ENCODE peak calls at places on chromosomes 7 and 10, in seven cellular contexts. D is mammary epithelial cell, L is HCT116, J is endothelial cell of umbilical vein, R is SK-N-SH, Q is GM23338, W is fibroblast of lung. A is an unnamed sample. For H3K27me3 and H3K79me2, the result is how much of the 10 kb centered on the place peaks cover.

GRCh38 chr10:28269842-28270456 is 32.9 kb downstream of the MPP7 start:
- DNase-seq in L (no peak), R (no peak), W (no peak), D (no peak), Q (no peak), J (no peak), A (no peak)

GRCh38 chr7:155638366-155638765 is 6.1 kb upstream of the RBM33 start:
- DNase-seq in D (no peak), W (no peak), L (no peak), Q (no peak), R (no peak), J (no peak), A (peak)

GRCh38 chr10:22646291-22646926 is 68.0 kb downstream of the PIP4K2A start:
- DNase-seq in Q (no peak), L (no peak), D (no peak), W (peak), R (no peak), J (no peak), A (no peak)

GRCh38 chr7:27581119-27581518 is 81.6 kb downstream of the HIBADH start:
- DNase-seq in Q (no peak), D (no peak), J (no peak), R (no peak), W (no peak), L (no peak), A (no peak)

GRCh38 chr10:104429834-104430233 is 76.2 kb downstream of the CFAP58 start:
- DNase-seq in Q (peak), L (no peak), D (no peak), R (no peak), W (no peak), J (no peak), A (no peak)

GRCh38 chr10:72334832-72335393 is 19.8 kb downstream of the DNAJB12 start:
- DNase-seq in R (peak), L (no peak), J (peak), D (peak), W (peak), Q (peak), A (peak)

GRCh38 chr10:96390460-96390864 is 31.7 kb upstream of the OPALIN start:
- DNase-seq in R (no peak), J (no peak), W (no peak), Q (no peak), L (no peak), D (no peak), A (no peak)

GRCh38 chr10:100319736-100320135 is 10.3 kb downstream of the PKD2L1 start:
- DNase-seq in L (no peak), R (no peak), W (no peak), Q (no peak), D (no peak), J (no peak), A (no peak)

GRCh38 chr7:100087055-100087750 is 1.6 kb upstream of the COPS6 start:
- DNase-seq in W (peak), D (peak), R (peak), J (peak), Q (no peak), L (no peak), A (no peak)

GRCh38 chr7:116782177-116782711 is 80.1 kb upstream of the CAPZA2 start:
- DNase-seq in R (no peak), W (peak), L (no peak), D (peak), J (no peak), Q (peak), A (no peak)

GRCh38 chr7:100674441-100675407 is 1.2 kb downstream of the GNB2 start:
- DNase-seq in D (peak), L (no peak), W (no peak), J (peak), Q (peak), R (peak), A (peak)

GRCh38 chr10:86671419-86671818 is 3.1 kb downstream of the LDB3 start:
- DNase-seq in R (no peak), L (no peak), D (no peak), W (no peak), Q (no peak), J (no peak), A (no peak)

GRCh38 chr10:80259405-80259871 is 30.0 kb downstream of the MAT1A start:
- DNase-seq in L (no peak), D (no peak), Q (no peak), W (no peak), J (no peak), R (no peak), A (no peak)

GRCh38 chr10:18473424-18474110 is 177.8 kb downstream of the NSUN6 start:
- DNase-seq in J (no peak), R (no peak), D (no peak), Q (no peak), L (no peak), W (peak), A (no peak)

DNA sequence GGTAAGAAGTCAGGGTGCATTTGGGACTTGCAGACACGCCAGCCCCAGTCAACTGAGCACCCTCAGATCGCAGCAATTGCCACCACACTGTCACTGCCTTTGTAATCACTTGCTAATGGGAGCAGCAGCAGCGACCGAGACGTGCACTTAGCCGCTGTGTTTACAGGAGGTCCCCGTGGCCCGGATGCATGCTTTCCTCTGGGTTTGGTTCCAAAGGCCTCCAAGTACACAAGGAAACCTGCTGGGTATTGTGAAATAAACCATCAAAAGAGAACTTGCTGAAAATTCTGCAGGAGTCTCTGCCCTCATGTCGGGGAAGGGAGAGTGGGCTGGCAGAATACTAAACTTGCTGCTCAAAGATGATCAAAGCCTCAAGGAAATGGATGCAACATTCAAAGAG is 341.7 kb downstream of the DNAJB6 start:
- DNase-seq in Q (no peak), R (no peak), D (no peak), W (no peak), J (no peak), L (no peak), A (no peak)
- H3K27me3 ChIP-seq in Q (half or more), R (under half), D (under half), W (under half), J (under half), L (under half), A (half or more)

GRCh38 chr10:68075550-68076004 is 494 bp upstream of the HERC4 start:
- DNase-seq in Q (no peak), R (no peak), L (no peak), W (no peak), J (no peak), D (no peak), A (no peak)
- H3K4me3 ChIP-seq in Q (peak), R (no peak), L (peak), W (peak), J (no peak), D (peak), A (peak)

GRCh38 chr7:6398943-6399342 is 48.8 kb downstream of the DAGLB start:
- DNase-seq in D (peak), W (peak), J (no peak), L (no peak), R (no peak), Q (peak), A (no peak)
- H3K79me2 ChIP-seq in D (half or more), W (half or more), J (half or more), L (half or more), R (half or more), Q (half or more), A (half or more)

DNA sequence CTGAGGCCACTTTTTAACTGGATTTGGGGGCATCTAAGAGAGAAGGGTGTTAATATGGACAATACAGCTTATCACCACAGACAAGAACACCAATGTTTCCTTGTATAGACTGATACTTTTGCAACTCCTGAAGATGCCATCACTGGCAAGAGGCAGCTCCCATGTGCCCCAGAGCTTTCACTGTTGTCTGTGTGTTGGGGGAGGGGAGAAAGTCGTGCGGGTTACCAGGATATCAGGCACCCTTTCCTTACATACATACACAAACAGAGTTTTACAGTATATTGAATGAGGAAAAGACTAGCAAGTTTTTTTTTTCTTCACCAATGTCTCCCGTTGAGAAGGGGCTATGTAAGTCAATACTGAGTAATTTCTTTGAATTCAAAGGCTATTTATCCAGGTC is 4.1 kb upstream of the DLX6 start:
- DNase-seq in J (no peak), R (no peak), Q (peak), W (no peak), L (no peak), D (no peak), A (no peak)
- H3K27me3 ChIP-seq in J (half or more), R (under half), Q (half or more), W (half or more), L (under half), D (half or more), A (under half)

DNA sequence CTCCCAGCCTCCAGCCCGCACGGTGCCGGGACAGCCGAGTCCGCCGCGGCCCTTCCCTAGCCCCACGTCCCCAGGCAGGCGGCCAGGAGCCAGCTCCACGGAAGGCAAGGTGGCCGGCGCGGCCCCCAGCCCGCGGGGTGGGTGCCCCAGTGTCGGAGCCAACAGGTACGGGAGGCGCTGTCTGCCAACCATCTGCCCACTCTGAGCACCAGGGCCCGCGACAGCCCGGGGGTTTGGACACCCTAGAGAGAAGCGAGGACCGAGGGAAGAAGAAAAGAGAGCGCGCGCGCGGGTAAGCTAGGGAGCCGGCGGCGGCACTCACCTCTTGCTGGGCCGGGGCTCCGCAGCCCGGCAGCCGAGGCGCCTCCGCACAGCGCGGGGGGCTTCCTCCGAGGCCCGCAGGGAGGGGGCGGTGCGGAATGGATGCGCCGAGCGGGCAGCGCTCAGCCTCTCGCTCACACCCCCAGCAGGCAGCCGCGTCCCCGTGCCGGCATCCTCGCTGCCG is 75.7 kb downstream of the CALN1 start:
- DNase-seq in J (no peak), R (peak), Q (peak), L (no peak), D (no peak), W (no peak), A (no peak)
- H3K4me3 ChIP-seq in J (no peak), R (no peak), Q (peak), L (no peak), D (no peak), W (no peak), A (no peak)

GRCh38 chr7:44046321-44047061 is 2.0 kb downstream of the DBNL start:
- DNase-seq in L (no peak), R (no peak), W (no peak), Q (no peak), J (no peak), D (no peak), A (peak)

GRCh38 chr7:44044315-44045225 is at the start of gene DBNL:
- DNase-seq in R (peak), D (peak), Q (peak), J (peak), L (peak), W (peak), A (peak)

GRCh38 chr7:44048031-44048795 is 3.7 kb downstream of the DBNL start:
- DNase-seq in L (no peak), Q (no peak), R (no peak), W (no peak), J (no peak), D (no peak), A (no peak)

GRCh38 chr7:44043902-44044301 is 600 bp upstream of the DBNL start:
- DNase-seq in Q (peak), J (no peak), D (no peak), L (no peak), W (no peak), R (no peak), A (peak)

GRCh38 chr7:44045226-44046014 is 918 bp downstream of the DBNL start:
- DNase-seq in R (no peak), W (no peak), Q (no peak), D (no peak), L (no peak), J (no peak), A (peak)
- H3K79me2 ChIP-seq in R (half or more), W (under half), Q (under half), D (half or more), L (under half), J (under half), A (half or more)

DNA sequence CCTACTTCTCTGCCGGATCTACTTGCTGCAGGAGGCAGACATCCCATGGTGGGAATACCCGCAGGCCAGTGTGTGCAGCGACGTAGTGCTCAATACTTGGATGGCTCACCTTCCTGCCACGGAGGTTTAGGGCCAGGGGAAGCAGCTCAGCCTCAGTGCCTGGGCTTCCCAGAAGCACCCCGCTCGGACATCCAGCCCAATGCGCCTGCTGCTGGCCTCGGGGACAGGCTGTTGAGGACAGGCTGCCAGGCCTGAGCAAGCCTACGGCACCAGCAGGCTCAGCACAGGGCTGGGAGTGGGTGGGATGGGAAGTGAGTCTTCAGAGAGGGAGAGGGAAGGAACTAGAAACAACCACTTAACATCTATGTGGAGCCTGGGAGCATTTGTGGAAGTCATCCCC is 441.3 kb upstream of the MGMT start:
- DNase-seq in W (no peak), J (no peak), R (no peak), L (no peak), D (no peak), Q (no peak), A (no peak)
- H3K27me3 ChIP-seq in W (under half), J (under half), R (under half), L (under half), D (under half), Q (under half), A (under half)

GRCh38 chr7:1666251-1666778 is 3.8 kb upstream of the ELFN1 start:
- DNase-seq in D (no peak), J (no peak), L (no peak), W (peak), Q (peak), R (peak), A (no peak)
- H3K4me3 ChIP-seq in D (no peak), J (peak), L (no peak), W (no peak), Q (peak), R (peak), A (no peak)

GRCh38 chr10:110947061-110947595 is 27.7 kb downstream of the SHOC2 start:
- DNase-seq in Q (no peak), J (no peak), R (no peak), W (peak), D (peak), L (no peak), A (no peak)
- H3K79me2 ChIP-seq in Q (half or more), J (under half), R (half or more), W (half or more), D (half or more), L (under half), A (half or more)

GRCh38 chr7:30829476-30829875 is 58.3 kb downstream of the MINDY4 start:
- DNase-seq in W (no peak), J (no peak), D (no peak), Q (no peak), R (no peak), L (no peak), A (no peak)
- H3K27me3 ChIP-seq in W (under half), J (under half), D (under half), Q (under half), R (under half), L (under half), A (under half)

A was measured in MM.1S.